ENCODE peak calls at places on chromosomes 12 and 14, in seven cellular contexts. One of them, this sample, is unnamed.

GRCh38 chr14:42214981-42215491 is 608.4 kb downstream of the LRFN5 start:
- DNase-seq in kidney: no peak
- DNase-seq in dorsolateral prefrontal cortex: no peak
- DNase-seq in nephron progenitor cell: no peak
- DNase-seq in fibroblast of mammary gland: peak
- DNase-seq in esophagus squamous epithelium: no peak
- DNase-seq in Calu3: no peak
- DNase-seq in this sample: no peak

GRCh38 chr12:67714648-67715047 is 66.1 kb downstream of the DYRK2 start:
- DNase-seq in kidney: no peak
- DNase-seq in dorsolateral prefrontal cortex: no peak
- DNase-seq in nephron progenitor cell: no peak
- DNase-seq in fibroblast of mammary gland: peak
- DNase-seq in esophagus squamous epithelium: no peak
- DNase-seq in Calu3: no peak
- DNase-seq in this sample: no peak

GRCh38 chr12:106022568-106023012 is 116.2 kb downstream of the NUAK1 start:
- DNase-seq in kidney: no peak
- DNase-seq in dorsolateral prefrontal cortex: no peak
- DNase-seq in nephron progenitor cell: no peak
- DNase-seq in fibroblast of mammary gland: no peak
- DNase-seq in esophagus squamous epithelium: no peak
- DNase-seq in Calu3: peak
- DNase-seq in this sample: no peak

GRCh38 chr12:122085571-122085970 is 7.0 kb downstream of the MLXIP start:
- DNase-seq in kidney: no peak
- DNase-seq in dorsolateral prefrontal cortex: no peak
- DNase-seq in nephron progenitor cell: no peak
- DNase-seq in fibroblast of mammary gland: no peak
- DNase-seq in esophagus squamous epithelium: no peak
- DNase-seq in Calu3: no peak
- DNase-seq in this sample: no peak

GRCh38 chr14:75877884-75878283 is 103.9 kb downstream of the TGFB3 start:
- DNase-seq in kidney: no peak
- DNase-seq in dorsolateral prefrontal cortex: no peak
- DNase-seq in nephron progenitor cell: no peak
- DNase-seq in fibroblast of mammary gland: no peak
- DNase-seq in esophagus squamous epithelium: no peak
- DNase-seq in Calu3: no peak
- DNase-seq in this sample: no peak

GRCh38 chr12:65891987-65892481 is 67.8 kb downstream of the HMGA2 start:
- DNase-seq in kidney: peak
- DNase-seq in dorsolateral prefrontal cortex: peak
- DNase-seq in nephron progenitor cell: no peak
- DNase-seq in fibroblast of mammary gland: peak
- DNase-seq in esophagus squamous epithelium: no peak
- DNase-seq in Calu3: peak
- DNase-seq in this sample: no peak

GRCh38 chr12:105168006-105168405 is 60.5 kb downstream of the WASHC4 start:
- DNase-seq in kidney: no peak
- DNase-seq in dorsolateral prefrontal cortex: no peak
- DNase-seq in nephron progenitor cell: no peak
- DNase-seq in fibroblast of mammary gland: no peak
- DNase-seq in esophagus squamous epithelium: no peak
- DNase-seq in Calu3: no peak
- DNase-seq in this sample: no peak

GRCh38 chr12:4807813-4808212 is 87.6 kb downstream of the GALNT8 start:
- DNase-seq in kidney: no peak
- DNase-seq in dorsolateral prefrontal cortex: no peak
- DNase-seq in nephron progenitor cell: no peak
- DNase-seq in fibroblast of mammary gland: no peak
- DNase-seq in esophagus squamous epithelium: no peak
- DNase-seq in Calu3: no peak
- DNase-seq in this sample: no peak

GRCh38 chr12:1220127-1221092 is 229.4 kb downstream of the ERC1 start:
- DNase-seq in kidney: no peak
- DNase-seq in dorsolateral prefrontal cortex: no peak
- DNase-seq in nephron progenitor cell: no peak
- DNase-seq in fibroblast of mammary gland: peak
- DNase-seq in esophagus squamous epithelium: no peak
- DNase-seq in Calu3: no peak
- DNase-seq in this sample: no peak

GRCh38 chr14:79077096-79077495 is 906.9 kb downstream of the NRXN3 start:
- DNase-seq in kidney: no peak
- DNase-seq in dorsolateral prefrontal cortex: no peak
- DNase-seq in nephron progenitor cell: no peak
- DNase-seq in fibroblast of mammary gland: no peak
- DNase-seq in esophagus squamous epithelium: no peak
- DNase-seq in Calu3: no peak
- DNase-seq in this sample: no peak

GRCh38 chr12:127750076-127750840 is 516.7 kb upstream of the TMEM132C start:
- DNase-seq in kidney: no peak
- DNase-seq in dorsolateral prefrontal cortex: peak
- DNase-seq in nephron progenitor cell: no peak
- DNase-seq in fibroblast of mammary gland: no peak
- DNase-seq in esophagus squamous epithelium: no peak
- DNase-seq in Calu3: no peak
- DNase-seq in this sample: no peak

GRCh38 chr12:69884386-69884785 is 59.4 kb downstream of the MYRFL start:
- DNase-seq in kidney: peak
- DNase-seq in dorsolateral prefrontal cortex: no peak
- DNase-seq in nephron progenitor cell: peak
- DNase-seq in fibroblast of mammary gland: no peak
- DNase-seq in esophagus squamous epithelium: no peak
- DNase-seq in Calu3: no peak
- DNase-seq in this sample: no peak

GRCh38 chr12:132502149-132502881 is 12.4 kb downstream of the FBRSL1 start:
- DNase-seq in kidney: no peak
- DNase-seq in dorsolateral prefrontal cortex: no peak
- DNase-seq in nephron progenitor cell: peak
- DNase-seq in fibroblast of mammary gland: no peak
- DNase-seq in esophagus squamous epithelium: no peak
- DNase-seq in Calu3: no peak
- DNase-seq in this sample: no peak

GRCh38 chr12:20508962-20509361 is 140.6 kb downstream of the PDE3A start:
- DNase-seq in kidney: no peak
- DNase-seq in dorsolateral prefrontal cortex: no peak
- DNase-seq in nephron progenitor cell: no peak
- DNase-seq in fibroblast of mammary gland: no peak
- DNase-seq in esophagus squamous epithelium: no peak
- DNase-seq in Calu3: no peak
- DNase-seq in this sample: no peak

GRCh38 chr14:34425095-34425851 is 36.8 kb downstream of the SPTSSA start:
- DNase-seq in kidney: no peak
- DNase-seq in dorsolateral prefrontal cortex: no peak
- DNase-seq in nephron progenitor cell: no peak
- DNase-seq in fibroblast of mammary gland: no peak
- DNase-seq in esophagus squamous epithelium: no peak
- DNase-seq in Calu3: peak
- DNase-seq in this sample: no peak

GRCh38 chr12:54017845-54018607 is 9.2 kb downstream of the HOXC8 start:
- DNase-seq in kidney: peak
- DNase-seq in dorsolateral prefrontal cortex: peak
- DNase-seq in nephron progenitor cell: peak
- DNase-seq in fibroblast of mammary gland: peak
- DNase-seq in esophagus squamous epithelium: peak
- DNase-seq in Calu3: peak
- DNase-seq in this sample: peak

GRCh38 chr14:70073924-70074566 is 114.7 kb downstream of the SLC8A3 start:
- DNase-seq in kidney: no peak
- DNase-seq in dorsolateral prefrontal cortex: peak
- DNase-seq in nephron progenitor cell: peak
- DNase-seq in fibroblast of mammary gland: peak
- DNase-seq in esophagus squamous epithelium: no peak
- DNase-seq in Calu3: peak
- DNase-seq in this sample: peak

GRCh38 chr14:28673056-28673455 is 93.5 kb upstream of the FOXG1 start:
- DNase-seq in kidney: no peak
- DNase-seq in dorsolateral prefrontal cortex: no peak
- DNase-seq in nephron progenitor cell: no peak
- DNase-seq in fibroblast of mammary gland: peak
- DNase-seq in esophagus squamous epithelium: no peak
- DNase-seq in Calu3: no peak
- DNase-seq in this sample: no peak

GRCh38 chr14:85529803-85530574 is at the start of gene FLRT2:
- DNase-seq in kidney: peak
- DNase-seq in dorsolateral prefrontal cortex: peak
- DNase-seq in nephron progenitor cell: peak
- DNase-seq in fibroblast of mammary gland: peak
- DNase-seq in esophagus squamous epithelium: no peak
- DNase-seq in Calu3: no peak
- DNase-seq in this sample: no peak

GRCh38 chr14:61188936-61189808 is 92.0 kb downstream of the TMEM30B start:
- DNase-seq in kidney: peak
- DNase-seq in dorsolateral prefrontal cortex: no peak
- DNase-seq in nephron progenitor cell: peak
- DNase-seq in fibroblast of mammary gland: peak
- DNase-seq in esophagus squamous epithelium: no peak
- DNase-seq in Calu3: peak
- DNase-seq in this sample: peak